ENCODE peak calls at places on chromosomes 4 and X, in four cellular contexts. One of them, this sample, is unnamed.

GRCh38 chr4:58515206-58515605 is 1405.0 kb upstream of the IGFBP7 start:
- DNase-seq in Peyer's patch: no peak
- DNase-seq in A549: no peak
- DNase-seq in PC-3: no peak
- DNase-seq in this sample: no peak

GRCh38 chr4:21769404-21770147 is 179.0 kb downstream of the KCNIP4 start:
- DNase-seq in Peyer's patch: no peak
- DNase-seq in A549: peak; percentile 26
- DNase-seq in PC-3: peak; percentile 79
- DNase-seq in this sample: no peak

GRCh38 chrX:55220119-55220794 is at the start of gene PAGE5:
- DNase-seq in Peyer's patch: no peak
- DNase-seq in A549: no peak
- DNase-seq in PC-3: no peak
- DNase-seq in this sample: no peak

GRCh38 chr4:2786794-2787229 is 6.1 kb upstream of the SH3BP2 start:
- DNase-seq in Peyer's patch: no peak
- DNase-seq in A549: no peak
- DNase-seq in PC-3: no peak
- DNase-seq in this sample: no peak

GRCh38 chr4:26936284-26937065 is 75.8 kb downstream of the STIM2 start:
- DNase-seq in Peyer's patch: peak; percentile 67
- DNase-seq in A549: peak; percentile 13
- DNase-seq in PC-3: no peak
- DNase-seq in this sample: no peak

GRCh38 chrX:124395145-124395858 is 48.9 kb downstream of the SH2D1A start:
- DNase-seq in Peyer's patch: no peak
- DNase-seq in A549: no peak
- DNase-seq in PC-3: no peak
- DNase-seq in this sample: no peak

GRCh38 chrX:49187028-49187394 is 838 bp upstream of the PRICKLE3 start:
- DNase-seq in Peyer's patch: no peak
- DNase-seq in A549: no peak
- DNase-seq in PC-3: no peak
- DNase-seq in this sample: no peak

GRCh38 chr4:20418865-20419451 is 167.3 kb downstream of the SLIT2 start:
- DNase-seq in Peyer's patch: no peak
- DNase-seq in A549: peak; percentile 40
- DNase-seq in PC-3: peak; percentile 57
- DNase-seq in this sample: no peak

GRCh38 chrX:102711872-102712215 is 404 bp upstream of the GPRASP2 start:
- DNase-seq in Peyer's patch: no peak
- DNase-seq in A549: no peak
- DNase-seq in PC-3: no peak
- DNase-seq in this sample: no peak

GRCh38 chr4:112840061-112840460 is 203.1 kb downstream of the LARP7 start:
- DNase-seq in Peyer's patch: no peak
- DNase-seq in A549: peak; percentile 19
- DNase-seq in PC-3: no peak
- DNase-seq in this sample: no peak

GRCh38 chr4:11635336-11635735 is 206.6 kb upstream of the HS3ST1 start:
- DNase-seq in Peyer's patch: no peak
- DNase-seq in A549: peak; percentile 52
- DNase-seq in PC-3: peak; percentile 89
- DNase-seq in this sample: no peak

GRCh38 chr4:72857787-72858186 is 211.7 kb downstream of the COX18 start:
- DNase-seq in Peyer's patch: no peak
- DNase-seq in A549: no peak
- DNase-seq in PC-3: no peak
- DNase-seq in this sample: no peak

GRCh38 chr4:26171953-26172352 is 148.9 kb upstream of the RBPJ start:
- DNase-seq in Peyer's patch: no peak
- DNase-seq in A549: no peak
- DNase-seq in PC-3: no peak
- DNase-seq in this sample: no peak

GRCh38 chr4:14749910-14750309 is 252.4 kb upstream of the CPEB2 start:
- DNase-seq in Peyer's patch: no peak
- DNase-seq in A549: peak; percentile 44
- DNase-seq in PC-3: peak; percentile 60
- DNase-seq in this sample: no peak

GRCh38 chr4:14752341-14753046 is 249.8 kb upstream of the CPEB2 start:
- DNase-seq in Peyer's patch: no peak
- DNase-seq in A549: no peak
- DNase-seq in PC-3: no peak
- DNase-seq in this sample: no peak
- H3K9me3 ChIP-seq in Peyer's patch: no peaks in the 10 kb centered on the region
- H3K9me3 ChIP-seq in A549: peaks cover 9% of the 10 kb centered on the region
- H3K9me3 ChIP-seq in PC-3: no peaks in the 10 kb centered on the region
- H3K9me3 ChIP-seq in this sample: peaks cover 7% of the 10 kb centered on the region

GRCh38 chr4:55395529-55396304 is at the start of gene TMEM165:
- DNase-seq in Peyer's patch: peak; percentile 97
- DNase-seq in A549: peak; percentile 90
- DNase-seq in PC-3: peak; percentile 94
- DNase-seq in this sample: peak; percentile 95
- TF ChIP-seq CTCF in Peyer's patch: no peak
- TF ChIP-seq CTCF in A549: no peak
- TF ChIP-seq CTCF in PC-3: no peak
- TF ChIP-seq CTCF in this sample: no peak

DNA sequence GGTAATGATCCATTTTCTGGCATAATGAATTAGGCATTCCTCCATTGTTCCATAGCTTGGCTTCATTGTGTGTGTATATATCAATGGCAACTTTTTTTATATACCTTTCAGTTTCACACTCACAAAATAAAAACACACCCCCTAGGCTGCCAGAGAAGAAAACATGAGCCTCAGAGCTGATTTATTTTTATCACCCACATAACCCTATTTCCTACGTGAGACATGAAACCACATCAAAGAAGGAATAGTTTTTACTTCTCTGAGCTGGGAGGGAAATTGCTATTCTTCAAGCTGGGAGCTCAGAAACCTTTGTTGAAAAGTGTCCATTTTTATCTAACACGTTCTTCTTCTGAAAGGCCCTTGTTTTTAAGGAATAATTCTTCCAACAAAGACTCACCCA is 126.7 kb upstream of the RAI2 start:
- DNase-seq in Peyer's patch: no peak
- DNase-seq in A549: no peak
- DNase-seq in PC-3: no peak
- DNase-seq in this sample: no peak
- H3K9me3 ChIP-seq in Peyer's patch: no peaks in the 10 kb centered on the region
- H3K9me3 ChIP-seq in A549: no peaks in the 10 kb centered on the region
- H3K9me3 ChIP-seq in PC-3: no peaks in the 10 kb centered on the region
- H3K9me3 ChIP-seq in this sample: no peaks in the 10 kb centered on the region

GRCh38 chrX:40284852-40285251 is 187.1 kb upstream of the BCOR start:
- DNase-seq in Peyer's patch: no peak
- DNase-seq in A549: no peak
- DNase-seq in PC-3: no peak
- DNase-seq in this sample: no peak
- TF ChIP-seq CTCF in Peyer's patch: no peak
- TF ChIP-seq CTCF in A549: no peak
- TF ChIP-seq CTCF in PC-3: peak; percentile 8
- TF ChIP-seq CTCF in this sample: no peak

GRCh38 chr4:8737601-8738279 is 133.9 kb downstream of the HMX1 start:
- DNase-seq in Peyer's patch: peak; percentile 22
- DNase-seq in A549: no peak
- DNase-seq in PC-3: no peak
- DNase-seq in this sample: no peak
- H3K9me3 ChIP-seq in Peyer's patch: no peaks in the 10 kb centered on the region
- H3K9me3 ChIP-seq in A549: no peaks in the 10 kb centered on the region
- H3K9me3 ChIP-seq in PC-3: no peaks in the 10 kb centered on the region
- H3K9me3 ChIP-seq in this sample: no peaks in the 10 kb centered on the region

GRCh38 chr4:33966808-33967207 is 2277.5 kb downstream of the ARAP2 start:
- DNase-seq in Peyer's patch: no peak
- DNase-seq in A549: no peak
- DNase-seq in PC-3: no peak
- DNase-seq in this sample: no peak
- TF ChIP-seq CTCF in Peyer's patch: no peak
- TF ChIP-seq CTCF in A549: no peak
- TF ChIP-seq CTCF in PC-3: no peak
- TF ChIP-seq CTCF in this sample: no peak

DNA sequence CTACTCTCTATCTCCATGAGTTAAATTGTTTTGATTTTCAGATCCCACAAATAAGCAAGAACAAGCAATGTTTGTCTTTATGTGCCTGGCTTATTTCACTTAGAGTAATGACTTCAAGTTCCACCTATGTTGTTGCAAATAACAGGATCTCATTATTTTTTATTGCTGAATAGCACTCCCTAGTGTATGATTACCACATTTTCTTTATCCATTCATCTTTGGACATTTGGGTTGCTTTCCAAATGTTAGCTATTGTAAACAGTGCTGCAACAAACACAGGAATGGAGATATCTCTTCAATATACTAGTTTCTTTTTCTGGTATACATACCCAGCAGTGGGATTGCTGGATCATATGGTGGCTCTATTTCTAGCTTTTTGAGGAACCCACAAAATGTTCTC is 136.0 kb downstream of the SLITRK2 start:
- DNase-seq in Peyer's patch: no peak
- DNase-seq in A549: no peak
- DNase-seq in PC-3: no peak
- DNase-seq in this sample: no peak
- H3K9me3 ChIP-seq in Peyer's patch: no peaks in the 10 kb centered on the region
- H3K9me3 ChIP-seq in A549: no peaks in the 10 kb centered on the region
- H3K9me3 ChIP-seq in PC-3: no peaks in the 10 kb centered on the region
- H3K9me3 ChIP-seq in this sample: no peaks in the 10 kb centered on the region

GRCh38 chrX:51802917-51803688 is 59.9 kb downstream of the GSPT2 start:
- DNase-seq in Peyer's patch: peak; percentile 80
- DNase-seq in A549: peak; percentile 86
- DNase-seq in PC-3: peak; percentile 62
- DNase-seq in this sample: peak; percentile 65
- TF ChIP-seq CTCF in Peyer's patch: peak; percentile 20
- TF ChIP-seq CTCF in A549: peak; percentile 12
- TF ChIP-seq CTCF in PC-3: peak; percentile 37
- TF ChIP-seq CTCF in this sample: no peak